ENCODE peak calls at places on chromosomes 12 and 14, in eight cellular contexts. G, L, Q, T, U, N, C and H are unnamed samples.

GRCh38 chr12:106114084-106115068 is 24.4 kb downstream of the NUAK1 start:
- DNase-seq in G (no peak), L (peak), Q (no peak), T (no peak), U (peak), N (no peak), C (no peak), H (peak)

GRCh38 chr12:188910-189621 is 24.9 kb downstream of the SLC6A12 start:
- DNase-seq in G (peak), L (peak), Q (no peak), T (no peak), U (peak), N (peak), C (no peak), H (no peak)

GRCh38 chr14:94474581-94475031 is 1.4 kb downstream of the SERPINA9 start:
- DNase-seq in G (no peak), L (peak), Q (no peak), T (no peak), U (peak), N (no peak), C (peak), H (no peak)

GRCh38 chr12:123150273-123150803 is 552 bp downstream of the PITPNM2 start:
- DNase-seq in G (peak), L (no peak), Q (no peak), T (no peak), U (peak), N (peak), C (no peak), H (no peak)

GRCh38 chr12:108609535-108610335 is 11.9 kb upstream of the TMEM119 start:
- DNase-seq in G (peak), L (peak), Q (no peak), T (no peak), U (no peak), N (no peak), C (peak), H (peak)

GRCh38 chr12:49232940-49233841 is 31.7 kb upstream of the TUBA1C start:
- DNase-seq in G (peak), L (peak), Q (peak), T (peak), U (no peak), N (peak), C (no peak), H (no peak)

GRCh38 chr12:113852273-113852672 is 113.9 kb downstream of the RBM19 start:
- DNase-seq in G (no peak), L (no peak), Q (no peak), T (no peak), U (no peak), N (no peak), C (no peak), H (no peak)

GRCh38 chr12:51863921-51864700 is 15.6 kb upstream of the FIGNL2 start:
- DNase-seq in G (no peak), L (no peak), Q (peak), T (no peak), U (no peak), N (peak), C (no peak), H (no peak)

GRCh38 chr12:28709996-28710685 is 438.9 kb upstream of the FAR2 start:
- DNase-seq in G (no peak), L (peak), Q (no peak), T (no peak), U (no peak), N (no peak), C (no peak), H (no peak)

GRCh38 chr12:130064999-130065398 is 97.3 kb upstream of the FZD10 start:
- DNase-seq in G (no peak), L (no peak), Q (no peak), T (no peak), U (no peak), N (no peak), C (no peak), H (no peak)

GRCh38 chr14:77421241-77421640 is 2.1 kb downstream of the NOXRED1 start:
- DNase-seq in G (no peak), L (peak), Q (no peak), T (no peak), U (no peak), N (no peak), C (no peak), H (no peak)

GRCh38 chr14:59213368-59214315 is 25.2 kb downstream of the DAAM1 start:
- DNase-seq in G (no peak), L (peak), Q (peak), T (no peak), U (no peak), N (no peak), C (no peak), H (no peak)

GRCh38 chr14:37246427-37246829 is 48.7 kb downstream of the MIPOL1 start:
- DNase-seq in G (no peak), L (peak), Q (peak), T (peak), U (peak), N (no peak), C (no peak), H (no peak)

GRCh38 chr12:51954465-51955361 is 3.2 kb downstream of the ACVR1B start:
- DNase-seq in G (peak), L (no peak), Q (peak), T (peak), U (peak), N (no peak), C (no peak), H (no peak)

GRCh38 chr12:91377456-91377855 is 194.8 kb upstream of the DCN start:
- DNase-seq in G (no peak), L (no peak), Q (no peak), T (no peak), U (no peak), N (no peak), C (no peak), H (no peak)

GRCh38 chr14:22748691-22749090 is 17.8 kb upstream of the OXA1L start:
- DNase-seq in G (no peak), L (no peak), Q (no peak), T (no peak), U (no peak), N (no peak), C (no peak), H (no peak)

GRCh38 chr12:112924986-112925385 is 13.3 kb upstream of the OAS3 start:
- DNase-seq in G (no peak), L (no peak), Q (peak), T (no peak), U (no peak), N (no peak), C (no peak), H (no peak)

GRCh38 chr12:116261525-116262100 is 15.9 kb downstream of the MED13L start:
- DNase-seq in G (no peak), L (no peak), Q (no peak), T (no peak), U (no peak), N (no peak), C (no peak), H (no peak)

GRCh38 chr12:78290606-78291345 is 460.1 kb downstream of the NAV3 start:
- DNase-seq in G (no peak), L (peak), Q (peak), T (no peak), U (peak), N (no peak), C (no peak), H (no peak)

GRCh38 chr14:97713023-97713422 is 915.8 kb downstream of the VRK1 start:
- DNase-seq in G (no peak), L (no peak), Q (no peak), T (no peak), U (peak), N (no peak), C (no peak), H (no peak)

GRCh38 chr14:105337966-105338365 is 23.4 kb downstream of the PACS2 start:
- DNase-seq in G (no peak), L (no peak), Q (no peak), T (no peak), U (no peak), N (peak), C (no peak), H (peak)

GRCh38 chr14:30572771-30573170 is 13.8 kb downstream of the G2E3 start:
- DNase-seq in G (no peak), L (no peak), Q (no peak), T (no peak), U (no peak), N (no peak), C (no peak), H (no peak)

GRCh38 chr14:53491256-53491905 is 338.3 kb upstream of the DDHD1 start:
- DNase-seq in G (no peak), L (peak), Q (no peak), T (no peak), U (no peak), N (no peak), C (no peak), H (no peak)

DNA sequence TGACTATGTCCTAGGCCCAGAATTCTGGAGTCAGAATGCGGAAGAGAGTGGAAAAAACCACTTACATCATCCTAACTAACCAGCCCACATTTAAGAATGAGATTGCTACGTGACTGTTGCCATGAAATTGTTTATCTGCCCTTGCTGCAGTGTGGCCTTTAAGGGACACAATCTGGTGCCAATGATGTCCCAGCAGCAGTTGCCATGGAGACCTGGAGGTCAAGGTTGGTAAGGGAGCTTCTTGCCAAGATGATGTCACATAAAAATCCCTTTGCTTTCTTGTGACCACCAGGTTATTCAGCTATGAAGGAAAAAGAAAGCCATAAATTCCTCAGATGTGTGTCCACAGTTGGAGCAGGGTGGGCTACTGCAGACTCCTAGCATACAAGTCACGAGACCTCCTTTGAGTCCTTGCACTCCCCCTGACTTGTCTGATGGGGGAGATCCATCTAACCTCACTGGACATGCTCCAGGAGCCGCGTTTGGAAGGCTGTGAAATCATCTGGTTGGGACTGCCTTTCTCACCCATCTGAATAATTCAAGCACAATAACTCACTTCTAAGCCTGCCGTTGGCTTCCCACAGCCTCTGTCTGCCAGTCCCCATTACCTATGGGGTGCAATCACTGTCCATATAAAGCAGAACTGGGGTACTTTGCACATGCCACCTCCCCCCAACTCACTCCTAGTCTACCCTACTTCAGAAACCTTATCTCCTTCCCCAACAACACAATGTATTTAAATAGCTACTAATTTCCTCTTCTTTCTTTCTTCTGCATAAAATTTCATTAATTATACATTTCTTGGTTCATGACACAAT is 165.6 kb downstream of the ZFP36L1 start:
- DNase-seq in G (no peak), L (no peak), Q (peak), T (no peak), U (peak), N (peak), C (peak), H (no peak)
- TF ChIP-seq POLR2A in G (no peak), L (no peak), Q (no peak), T (no peak), U (no peak), N (no peak), C (no peak), H (no peak)

GRCh38 chr12:26828315-26828714 is 4.7 kb downstream of the ITPR2 start:
- DNase-seq in G (no peak), L (no peak), Q (no peak), T (no peak), U (no peak), N (no peak), C (no peak), H (no peak)
- H3K27ac ChIP-seq in G (peak), L (no peak), Q (peak), T (no peak), U (no peak), N (no peak), C (no peak), H (no peak)

DNA sequence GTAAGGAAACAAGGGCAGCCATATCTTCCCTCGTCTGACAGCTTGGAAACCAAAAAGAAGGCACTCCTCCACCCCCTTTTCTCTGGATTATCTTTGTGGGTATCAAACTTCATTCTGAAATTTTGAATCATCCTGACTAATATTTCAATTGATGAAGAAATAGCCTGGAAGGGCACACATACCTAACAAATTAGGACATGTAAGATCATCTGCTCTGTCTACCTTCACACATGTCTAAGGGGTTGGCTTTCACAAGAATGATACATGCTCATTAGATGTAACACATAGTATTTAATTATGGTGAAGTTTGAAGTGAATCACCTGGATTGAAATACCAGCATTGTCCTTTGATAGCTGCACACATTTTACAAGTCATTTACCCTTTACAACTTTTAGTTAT is 348.1 kb upstream of the RPL10L start:
- DNase-seq in G (no peak), L (no peak), Q (no peak), T (no peak), U (no peak), N (no peak), C (no peak), H (no peak)
- TF ChIP-seq POLR2A in G (no peak), L (no peak), Q (no peak), T (no peak), U (no peak), N (no peak), C (no peak), H (no peak)

GRCh38 chr14:35406090-35406489 is 1.5 kb upstream of the NFKBIA start:
- DNase-seq in G (no peak), L (no peak), Q (no peak), T (no peak), U (no peak), N (no peak), C (no peak), H (no peak)
- H3K27ac ChIP-seq in G (peak), L (no peak), Q (peak), T (peak), U (peak), N (peak), C (peak), H (peak)

GRCh38 chr12:101654442-101654841 is 43.0 kb upstream of the CHPT1 start:
- DNase-seq in G (no peak), L (no peak), Q (no peak), T (no peak), U (no peak), N (no peak), C (no peak), H (no peak)

GRCh38 chr12:101655400-101655799 is 42.0 kb upstream of the CHPT1 start:
- DNase-seq in G (no peak), L (no peak), Q (no peak), T (no peak), U (no peak), N (no peak), C (no peak), H (no peak)

GRCh38 chr12:101648195-101648594 is 49.2 kb upstream of the CHPT1 start:
- DNase-seq in G (no peak), L (no peak), Q (no peak), T (no peak), U (no peak), N (no peak), C (no peak), H (no peak)

GRCh38 chr12:101653030-101653429 is 44.4 kb upstream of the CHPT1 start:
- DNase-seq in G (no peak), L (no peak), Q (no peak), T (no peak), U (no peak), N (no peak), C (no peak), H (no peak)

GRCh38 chr12:101653503-101653902 is 43.9 kb upstream of the CHPT1 start:
- DNase-seq in G (no peak), L (no peak), Q (peak), T (no peak), U (no peak), N (no peak), C (no peak), H (no peak)
- TF ChIP-seq POLR2A in G (no peak), L (no peak), Q (no peak), T (no peak), U (no peak), N (no peak), C (no peak), H (no peak)